ENCODE peak calls at places on chromosomes 6 and 20, in four cellular contexts. J is pulmonary artery endothelial cell, C is GM13977, A is HT1080. O is an unnamed sample.

GRCh38 chr6:82094166-82094806 is 153.3 kb downstream of the IBTK start:
- DNase-seq in C (no peak), J (no peak), A (no peak), O (no peak)

GRCh38 chr20:4195499-4195898 is 180.1 kb upstream of the RNF24 start:
- DNase-seq in J (no peak), A (peak; percentile 26), C (no peak), O (no peak)

GRCh38 chr20:34401741-34402455 is 38.8 kb downstream of the ITCH start:
- DNase-seq in J (no peak), A (no peak), C (no peak), O (no peak)

GRCh38 chr6:24997905-24998304 is 62.1 kb upstream of the RIPOR2 start:
- DNase-seq in C (no peak), A (no peak), J (no peak), O (no peak)

GRCh38 chr20:33147299-33147698 is 20.7 kb upstream of the BPIFA2 start:
- DNase-seq in C (no peak), A (no peak), J (no peak), O (no peak)

GRCh38 chr20:1674361-1674760 is 16.8 kb upstream of the SIRPG start:
- DNase-seq in J (no peak), C (no peak), A (no peak), O (no peak)

GRCh38 chr6:3862038-3862437 is 12.9 kb downstream of the FAM50B start:
- DNase-seq in J (no peak), A (no peak), C (no peak), O (no peak)

GRCh38 chr6:38522322-38522721 is 117.4 kb downstream of the BTBD9 start:
- DNase-seq in J (no peak), A (no peak), C (no peak), O (no peak)

GRCh38 chr20:17226410-17227198 is at the start of gene PCSK2:
- DNase-seq in A (peak; percentile 31), J (no peak), C (no peak), O (no peak)

GRCh38 chr6:32459781-32460424 is 20.2 kb downstream of the HLA-DRA start:
- DNase-seq in A (no peak), J (no peak), C (no peak), O (no peak)

GRCh38 chr6:11613858-11614257 is 76.3 kb downstream of the TMEM170B start:
- DNase-seq in C (no peak), J (peak; percentile 96), A (peak; percentile 89), O (no peak)

GRCh38 chr20:50464026-50464724 is 46.0 kb upstream of the PTPN1 start:
- DNase-seq in A (peak; percentile 71), J (no peak), C (peak; percentile 54), O (peak; percentile 50)

GRCh38 chr6:10518461-10519216 is 2.5 kb upstream of the GCNT2 start:
- DNase-seq in A (peak; percentile 24), C (no peak), J (peak; percentile 66), O (no peak)

GRCh38 chr6:127475135-127475822 is 16.1 kb upstream of the KIAA0408 start:
- DNase-seq in C (no peak), J (no peak), A (no peak), O (peak; percentile 9)

GRCh38 chr6:6815732-6816131 is 227.2 kb downstream of the LY86 start:
- DNase-seq in A (no peak), J (no peak), C (no peak), O (no peak)

GRCh38 chr20:54633903-54634302 is 158.5 kb downstream of the DOK5 start:
- DNase-seq in A (no peak), J (no peak), C (peak; percentile 72), O (peak; percentile 62)

GRCh38 chr6:50720623-50721022 is 7.3 kb downstream of the TFAP2D start:
- DNase-seq in C (no peak), J (no peak), A (no peak), O (no peak)

GRCh38 chr20:32572271-32572968 is 12.7 kb downstream of the NOL4L start:
- DNase-seq in C (no peak), J (no peak), A (no peak), O (no peak)

O was measured in GM06990.